ENCODE peak calls at places on chromosomes 7 and 10, in eight cellular contexts. D is H1, T is SK-N-SH, G is sigmoid colon, C is GM12878, Y is spleen, K is breast epithelium, V is Panc1. J is an unnamed sample.

GRCh38 chr7:93142127-93142526 is 6.1 kb downstream of the SAMD9L start:
- DNase-seq in C (no peak), D (no peak), V (no peak), K (no peak), G (no peak), T (no peak), Y (no peak), J (no peak)

GRCh38 chr7:100867796-100868485 is 754 bp downstream of the TRIP6 start:
- DNase-seq in G (no peak), C (no peak), K (no peak), D (no peak), T (peak), V (no peak), Y (no peak), J (no peak)

GRCh38 chr7:159062596-159062995 is 82.1 kb downstream of the VIPR2 start:
- DNase-seq in T (no peak), K (no peak), D (no peak), G (no peak), C (no peak), Y (no peak), V (no peak), J (peak)

GRCh38 chr7:19114591-19114855 is 2.9 kb downstream of the TWIST1 start:
- DNase-seq in G (no peak), T (no peak), D (no peak), C (no peak), K (no peak), V (no peak), Y (no peak), J (no peak)

GRCh38 chr7:1940402-1940786 is 270.3 kb downstream of the ELFN1 start:
- DNase-seq in V (no peak), T (no peak), G (peak), K (no peak), D (no peak), C (peak), Y (peak), J (no peak)

GRCh38 chr10:43082087-43082486 is 5.2 kb downstream of the RET start:
- DNase-seq in T (no peak), C (no peak), G (no peak), D (no peak), K (no peak), V (no peak), Y (no peak), J (no peak)

GRCh38 chr7:24786941-24787340 is 29.7 kb upstream of the GSDME start:
- DNase-seq in C (no peak), Y (no peak), K (no peak), G (no peak), D (no peak), T (no peak), V (peak), J (no peak)

GRCh38 chr7:133053321-133053891 is 28.5 kb downstream of the CHCHD3 start:
- DNase-seq in D (no peak), V (peak), Y (no peak), G (peak), K (no peak), T (no peak), C (no peak), J (no peak)

GRCh38 chr7:132516042-132516840 is 60.0 kb downstream of the PLXNA4 start:
- DNase-seq in V (no peak), G (no peak), Y (no peak), C (no peak), D (no peak), K (no peak), T (no peak), J (no peak)

GRCh38 chr10:70927221-70927943 is 39.0 kb upstream of the PCBD1 start:
- DNase-seq in V (no peak), T (peak), C (no peak), K (no peak), G (no peak), D (no peak), Y (no peak), J (no peak)

GRCh38 chr10:84329094-84329611 is 764 bp downstream of the CCSER2 start:
- DNase-seq in C (no peak), D (no peak), Y (peak), V (no peak), G (no peak), K (no peak), T (peak), J (no peak)

GRCh38 chr10:14325325-14325955 is 5.3 kb downstream of the FRMD4A start:
- DNase-seq in C (no peak), G (no peak), V (peak), D (peak), T (no peak), Y (peak), K (peak), J (peak)

GRCh38 chr7:106736508-106737201 is 75.7 kb upstream of the CCDC71L start:
- DNase-seq in G (no peak), Y (no peak), T (peak), D (no peak), K (no peak), V (peak), C (peak), J (no peak)

GRCh38 chr7:34322841-34323240 is 335.2 kb upstream of the NPSR1 start:
- DNase-seq in Y (no peak), T (no peak), D (no peak), C (no peak), G (no peak), K (no peak), V (no peak), J (no peak)

GRCh38 chr7:75033826-75034225 is 39.8 kb downstream of the RCC1L start:
- DNase-seq in T (no peak), K (no peak), D (no peak), C (no peak), G (no peak), Y (no peak), V (no peak), J (no peak)

GRCh38 chr7:105962353-105962752 is 711 bp upstream of the CDHR3 start:
- DNase-seq in T (no peak), K (no peak), Y (no peak), C (no peak), V (no peak), G (no peak), D (no peak), J (no peak)

GRCh38 chr7:108452707-108453106 is 3.5 kb downstream of the NRCAM start:
- DNase-seq in K (no peak), T (peak), V (peak), G (no peak), D (no peak), C (no peak), Y (no peak), J (no peak)

GRCh38 chr10:17257466-17258321 is 29.7 kb downstream of the VIM start:
- DNase-seq in Y (no peak), K (no peak), C (peak), G (no peak), T (peak), V (no peak), D (no peak), J (no peak)

GRCh38 chr10:50511512-50512213 is 112.1 kb downstream of the SGMS1 start:
- DNase-seq in T (no peak), Y (no peak), D (no peak), V (no peak), G (no peak), C (peak), K (no peak), J (no peak)

GRCh38 chr7:102859084-102859798 is 53.6 kb upstream of the LRRC17 start:
- DNase-seq in G (no peak), K (no peak), V (no peak), C (no peak), Y (no peak), D (no peak), T (no peak), J (peak)

GRCh38 chr10:121459765-121460453 is 138.3 kb downstream of the FGFR2 start:
- DNase-seq in T (no peak), G (peak), V (no peak), K (no peak), Y (no peak), C (no peak), D (peak), J (no peak)

GRCh38 chr7:149194799-149195179 is 557 bp upstream of the ZNF282 start:
- DNase-seq in Y (no peak), T (no peak), C (no peak), D (no peak), K (no peak), G (peak), V (no peak), J (no peak)
- H3K27ac ChIP-seq in Y (no peak), T (peak), C (no peak), D (no peak), K (peak), G (peak), V (peak), J (peak)

GRCh38 chr7:151637781-151638261 is 118.1 kb upstream of the RHEB start:
- DNase-seq in K (no peak), T (no peak), V (no peak), D (no peak), Y (no peak), G (peak), C (no peak), J (no peak)
- TF ChIP-seq POLR2AphosphoS5 in K (no peak), T (no peak), V (no peak), D (no peak), Y (no peak), G (no peak), C (no peak), J (peak)

GRCh38 chr7:113875224-113875623 is 43.6 kb downstream of the PPP1R3A start:
- DNase-seq in Y (no peak), T (no peak), C (no peak), D (no peak), V (no peak), G (no peak), K (no peak), J (no peak)

GRCh38 chr7:113878394-113878992 is 40.3 kb downstream of the PPP1R3A start:
- DNase-seq in T (no peak), G (no peak), Y (no peak), D (no peak), V (no peak), C (no peak), K (no peak), J (no peak)

DNA sequence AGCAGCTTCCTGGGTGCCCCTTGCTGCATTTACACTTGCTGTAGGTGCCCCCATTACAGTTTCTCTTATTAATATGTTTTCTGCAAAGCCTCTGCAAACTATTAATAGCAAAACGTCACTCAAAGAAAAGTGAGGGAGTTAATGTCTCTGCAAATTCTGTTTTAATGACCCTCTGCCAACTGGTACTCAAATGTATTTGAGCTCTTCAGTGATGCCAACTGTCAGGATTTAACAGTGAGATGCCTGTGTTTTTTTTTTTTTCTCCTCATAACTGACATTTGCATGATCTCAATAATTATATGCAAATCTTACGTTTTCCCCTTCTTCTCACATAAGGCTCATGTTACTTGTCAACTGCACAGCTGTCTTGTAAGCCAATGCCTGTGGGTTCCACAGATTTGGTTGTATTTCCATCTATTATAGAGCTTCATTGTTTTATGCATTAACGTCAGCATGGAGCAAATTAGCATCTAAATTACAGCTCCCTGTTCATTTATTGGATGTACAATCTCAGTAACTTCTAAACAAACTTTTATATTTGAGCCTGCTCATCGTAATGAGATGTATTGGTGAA is 38.3 kb downstream of the PPP1R3A start:
- DNase-seq in V (no peak), K (no peak), D (no peak), T (no peak), Y (no peak), C (no peak), G (no peak), J (no peak)
- H3K27ac ChIP-seq in V (no peak), K (no peak), D (no peak), T (no peak), Y (no peak), C (no peak), G (no peak), J (no peak)

GRCh38 chr10:119251315-119251708 is 43.9 kb downstream of the GRK5 start:
- DNase-seq in K (no peak), Y (peak), T (no peak), C (no peak), D (no peak), G (peak), V (no peak), J (no peak)
- TF ChIP-seq POLR2AphosphoS5 in K (no peak), Y (no peak), T (no peak), C (no peak), D (no peak), G (peak), V (no peak), J (peak)

GRCh38 chr7:5296015-5296621 is 13.4 kb downstream of the SLC29A4 start:
- DNase-seq in G (no peak), C (no peak), T (no peak), D (no peak), K (no peak), V (no peak), Y (no peak), J (no peak)
- H3K27ac ChIP-seq in G (no peak), C (no peak), T (no peak), D (no peak), K (no peak), V (no peak), Y (no peak), J (no peak)

DNA sequence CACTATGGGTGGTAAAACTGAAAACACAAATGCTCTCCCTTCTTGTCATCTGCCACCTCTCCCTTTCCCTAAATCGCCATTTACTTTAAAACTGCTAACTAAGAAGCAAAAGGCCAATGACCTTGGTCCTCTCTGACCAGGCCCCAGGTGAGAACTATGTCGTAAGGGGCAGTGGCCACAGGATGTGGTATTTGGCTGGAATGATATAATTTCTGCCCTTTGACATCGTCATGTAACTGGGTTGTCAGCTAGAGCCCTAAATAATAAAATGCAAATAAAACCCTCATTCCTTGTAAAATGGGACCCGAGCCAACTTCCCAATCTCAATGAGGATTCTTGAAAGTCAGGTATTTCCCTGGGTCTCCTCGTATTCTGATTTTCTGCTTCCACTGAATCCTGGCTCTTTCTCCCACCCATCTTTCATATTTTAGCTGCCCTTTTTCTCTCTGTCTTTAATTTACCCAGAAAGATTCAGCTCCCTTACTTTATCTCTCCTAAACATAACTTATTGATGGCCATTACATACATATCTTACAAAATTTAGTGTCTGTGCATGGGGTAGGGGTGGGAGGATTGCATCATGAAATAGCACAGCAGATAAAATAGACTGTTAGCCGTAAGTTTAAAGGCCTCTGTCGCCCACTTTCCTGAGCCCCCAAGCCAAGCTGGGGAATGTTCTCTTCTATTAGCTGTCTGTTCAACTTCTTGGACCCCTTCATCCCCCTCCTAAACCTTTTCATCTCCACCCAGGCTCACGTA is 3.2 kb upstream of the EEPD1 start:
- DNase-seq in C (no peak), K (no peak), V (no peak), Y (no peak), D (no peak), T (no peak), G (no peak), J (peak)
- TF ChIP-seq POLR2AphosphoS5 in C (no peak), K (no peak), V (no peak), Y (no peak), D (no peak), T (no peak), G (no peak), J (no peak)

DNA sequence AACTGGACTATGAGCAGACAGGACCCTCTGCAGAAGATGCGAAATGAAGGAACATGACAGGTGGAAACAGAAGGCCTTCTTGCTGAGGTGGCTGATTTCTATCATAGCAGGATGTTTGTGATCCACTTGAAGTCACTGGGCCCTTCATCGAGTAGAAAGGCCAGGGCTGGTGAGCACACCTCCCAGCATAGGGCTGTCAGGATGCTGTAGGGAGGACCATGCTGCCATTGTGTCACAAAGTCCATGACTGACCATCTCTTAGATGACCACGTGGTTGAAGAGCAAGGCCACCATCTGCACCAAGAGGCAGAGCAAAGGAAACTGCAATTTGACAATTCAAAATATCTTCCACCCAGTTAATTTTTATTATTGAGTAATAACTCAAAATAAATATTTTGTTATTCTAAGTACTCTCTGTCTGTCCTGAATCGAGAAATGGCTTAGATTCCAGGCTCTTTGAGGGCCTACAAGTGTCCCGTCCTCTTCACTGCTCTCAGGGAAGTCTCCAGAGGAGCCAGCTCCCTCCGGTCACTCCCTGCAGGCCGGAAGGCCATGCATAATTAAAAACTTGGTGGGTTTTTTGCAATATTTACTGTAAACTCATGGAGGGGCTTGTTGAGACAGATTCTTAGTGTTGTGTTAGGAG is 249.3 kb upstream of the ZMIZ1 start:
- DNase-seq in V (no peak), K (no peak), G (no peak), Y (no peak), T (no peak), D (no peak), C (no peak), J (no peak)
- H3K27ac ChIP-seq in V (no peak), K (no peak), G (no peak), Y (no peak), T (no peak), D (no peak), C (no peak), J (no peak)

GRCh38 chr7:94395141-94396041 is 696 bp downstream of the COL1A2 start:
- DNase-seq in K (no peak), T (peak), C (peak), Y (no peak), G (peak), D (no peak), V (peak), J (no peak)
- TF ChIP-seq POLR2AphosphoS5 in K (no peak), T (peak), C (no peak), Y (no peak), G (peak), D (no peak), V (no peak), J (peak)

DNA sequence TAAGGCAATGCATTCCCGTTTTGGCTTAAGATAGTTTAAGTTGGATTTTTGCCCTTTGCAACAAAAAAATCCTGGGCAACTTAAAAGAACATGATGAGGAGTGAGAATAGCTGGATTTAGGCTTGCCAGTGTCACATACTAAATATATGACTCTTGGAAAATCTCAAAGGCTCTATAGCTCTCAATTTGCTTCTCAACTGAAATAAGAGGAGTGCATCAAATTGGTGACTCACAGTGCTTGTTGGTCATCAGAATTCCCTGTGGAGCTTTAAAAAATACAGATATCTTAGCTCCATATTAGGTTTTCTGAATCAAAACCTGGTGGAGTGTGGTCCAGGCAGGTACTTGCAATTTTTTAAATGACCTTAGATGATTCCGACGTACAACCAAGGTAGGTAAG is 33.8 kb upstream of the ORC5 start:
- DNase-seq in G (no peak), V (no peak), D (no peak), Y (no peak), K (no peak), C (no peak), T (no peak), J (no peak)
- H3K27ac ChIP-seq in G (no peak), V (no peak), D (no peak), Y (no peak), K (no peak), C (no peak), T (no peak), J (no peak)

DNA sequence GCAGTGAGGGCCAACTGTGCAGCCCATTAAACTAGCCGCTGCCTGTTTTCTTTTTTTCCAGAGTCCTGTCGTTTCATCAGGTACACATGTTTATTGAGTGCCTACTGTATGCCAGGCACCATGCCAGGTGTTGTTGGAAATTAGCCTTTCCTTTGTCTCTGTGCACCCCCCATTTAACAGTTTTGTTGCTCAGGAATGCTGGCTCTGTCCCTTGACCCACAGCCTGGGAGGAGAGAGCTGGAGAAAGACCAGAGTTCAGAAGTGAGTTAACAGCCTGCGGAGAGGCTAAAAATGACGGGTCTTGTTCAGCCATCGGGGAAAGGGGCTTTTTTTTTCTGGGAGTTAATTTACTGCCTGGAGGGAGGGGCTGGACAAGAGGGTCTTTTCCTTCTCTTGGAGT is 1.3 kb downstream of the LRMDA start:
- DNase-seq in Y (no peak), G (no peak), T (no peak), D (no peak), C (no peak), V (no peak), K (no peak), J (no peak)
- TF ChIP-seq POLR2AphosphoS5 in Y (no peak), G (no peak), T (no peak), D (no peak), C (no peak), V (no peak), K (no peak), J (no peak)